ENCODE peak calls at places on chromosome 15, in six cellular contexts. One of them, this sample, is unnamed.
A peak's percentile ranks its signal among the peaks of the same experiment; 100 is the strongest.

GRCh38 chr15:78307977-78308376 is 8.6 kb upstream of the SKIC8 start:
- DNase-seq in heart left ventricle: no peak
- DNase-seq in tibial artery: no peak
- DNase-seq in HCT116: no peak
- DNase-seq in tibial nerve: no peak
- DNase-seq in upper lobe of right lung: no peak
- DNase-seq in this sample: no peak

GRCh38 chr15:92848852-92849598 is 51.1 kb upstream of the CHD2 start:
- DNase-seq in heart left ventricle: no peak
- DNase-seq in HCT116: no peak
- DNase-seq in upper lobe of right lung: no peak
- DNase-seq in tibial artery: no peak
- DNase-seq in tibial nerve: no peak
- DNase-seq in this sample: peak; percentile 33

GRCh38 chr15:66651913-66652642 is 50.0 kb upstream of the SMAD6 start:
- DNase-seq in upper lobe of right lung: no peak
- DNase-seq in HCT116: no peak
- DNase-seq in heart left ventricle: no peak
- DNase-seq in tibial nerve: no peak
- DNase-seq in tibial artery: no peak
- DNase-seq in this sample: no peak

GRCh38 chr15:56736308-56736707 is 3.0 kb upstream of the ZNF280D start:
- DNase-seq in upper lobe of right lung: no peak
- DNase-seq in HCT116: no peak
- DNase-seq in tibial nerve: no peak
- DNase-seq in tibial artery: no peak
- DNase-seq in heart left ventricle: no peak
- DNase-seq in this sample: peak; percentile 72

GRCh38 chr15:88913850-88914169 is 631 bp upstream of the MFGE8 start:
- DNase-seq in tibial artery: no peak
- DNase-seq in HCT116: no peak
- DNase-seq in upper lobe of right lung: no peak
- DNase-seq in tibial nerve: no peak
- DNase-seq in heart left ventricle: no peak
- DNase-seq in this sample: no peak

GRCh38 chr15:98280576-98280975 is 320.1 kb downstream of the ARRDC4 start:
- DNase-seq in HCT116: no peak
- DNase-seq in heart left ventricle: no peak
- DNase-seq in upper lobe of right lung: no peak
- DNase-seq in tibial nerve: no peak
- DNase-seq in tibial artery: no peak
- DNase-seq in this sample: no peak

GRCh38 chr15:92074646-92075045 is 221.1 kb downstream of the SLCO3A1 start:
- DNase-seq in HCT116: no peak
- DNase-seq in heart left ventricle: peak; percentile 44
- DNase-seq in tibial artery: no peak
- DNase-seq in upper lobe of right lung: peak; percentile 87
- DNase-seq in tibial nerve: no peak
- DNase-seq in this sample: peak; percentile 53

GRCh38 chr15:29045717-29046116 is 159.9 kb downstream of the APBA2 start:
- DNase-seq in tibial artery: no peak
- DNase-seq in heart left ventricle: no peak
- DNase-seq in upper lobe of right lung: no peak
- DNase-seq in tibial nerve: no peak
- DNase-seq in HCT116: no peak
- DNase-seq in this sample: peak; percentile 39

GRCh38 chr15:31216210-31216911 is 110.3 kb upstream of the KLF13 start:
- DNase-seq in upper lobe of right lung: peak; percentile 98
- DNase-seq in heart left ventricle: peak; percentile 91
- DNase-seq in HCT116: no peak
- DNase-seq in tibial artery: peak; percentile 92
- DNase-seq in tibial nerve: peak; percentile 87
- DNase-seq in this sample: peak; percentile 46

GRCh38 chr15:43966646-43967045 is 139.8 kb downstream of the WDR76 start:
- DNase-seq in upper lobe of right lung: no peak
- DNase-seq in HCT116: no peak
- DNase-seq in tibial nerve: no peak
- DNase-seq in heart left ventricle: no peak
- DNase-seq in tibial artery: no peak
- DNase-seq in this sample: peak; percentile 51

GRCh38 chr15:66862111-66862815 is 160.2 kb downstream of the SMAD6 start:
- DNase-seq in upper lobe of right lung: no peak
- DNase-seq in HCT116: no peak
- DNase-seq in heart left ventricle: peak; percentile 3
- DNase-seq in tibial nerve: no peak
- DNase-seq in tibial artery: peak; percentile 40
- DNase-seq in this sample: peak; percentile 84

GRCh38 chr15:51444112-51444511 is 102.7 kb downstream of the GLDN start:
- DNase-seq in tibial nerve: no peak
- DNase-seq in HCT116: no peak
- DNase-seq in heart left ventricle: no peak
- DNase-seq in tibial artery: no peak
- DNase-seq in upper lobe of right lung: no peak
- DNase-seq in this sample: no peak

GRCh38 chr15:87755226-87755625 is 501.3 kb downstream of the NTRK3 start:
- DNase-seq in HCT116: no peak
- DNase-seq in tibial nerve: no peak
- DNase-seq in tibial artery: no peak
- DNase-seq in upper lobe of right lung: no peak
- DNase-seq in heart left ventricle: no peak
- DNase-seq in this sample: peak; percentile 39

GRCh38 chr15:69648775-69649735 is 196.4 kb downstream of the RPLP1 start:
- DNase-seq in tibial nerve: no peak
- DNase-seq in upper lobe of right lung: no peak
- DNase-seq in tibial artery: no peak
- DNase-seq in HCT116: no peak
- DNase-seq in heart left ventricle: no peak
- DNase-seq in this sample: no peak

GRCh38 chr15:88648357-88649214 is 9.8 kb downstream of the ISG20 start:
- DNase-seq in tibial nerve: no peak
- DNase-seq in HCT116: no peak
- DNase-seq in upper lobe of right lung: no peak
- DNase-seq in heart left ventricle: peak; percentile 17
- DNase-seq in tibial artery: peak; percentile 41
- DNase-seq in this sample: peak; percentile 36

GRCh38 chr15:41881925-41882688 is 11.7 kb downstream of the SPTBN5 start:
- DNase-seq in heart left ventricle: peak; percentile 47
- DNase-seq in upper lobe of right lung: no peak
- DNase-seq in tibial nerve: no peak
- DNase-seq in HCT116: no peak
- DNase-seq in tibial artery: no peak
- DNase-seq in this sample: no peak

GRCh38 chr15:22780267-22780666 is 6.2 kb upstream of the NIPA1 start:
- DNase-seq in upper lobe of right lung: no peak
- DNase-seq in heart left ventricle: no peak
- DNase-seq in tibial nerve: no peak
- DNase-seq in HCT116: no peak
- DNase-seq in tibial artery: no peak
- DNase-seq in this sample: peak; percentile 14

GRCh38 chr15:73482184-73482583 is 39.2 kb downstream of the REC114 start:
- DNase-seq in tibial artery: no peak
- DNase-seq in heart left ventricle: no peak
- DNase-seq in tibial nerve: no peak
- DNase-seq in upper lobe of right lung: no peak
- DNase-seq in HCT116: no peak
- DNase-seq in this sample: no peak

GRCh38 chr15:69509131-69509530 is 56.5 kb downstream of the RPLP1 start:
- DNase-seq in tibial artery: peak; percentile 1
- DNase-seq in upper lobe of right lung: no peak
- DNase-seq in tibial nerve: no peak
- DNase-seq in heart left ventricle: no peak
- DNase-seq in HCT116: no peak
- DNase-seq in this sample: peak; percentile 71

GRCh38 chr15:91522609-91523332 is 330.7 kb upstream of the SLCO3A1 start:
- DNase-seq in HCT116: no peak
- DNase-seq in tibial nerve: no peak
- DNase-seq in heart left ventricle: no peak
- DNase-seq in tibial artery: no peak
- DNase-seq in upper lobe of right lung: no peak
- DNase-seq in this sample: peak; percentile 79

GRCh38 chr15:99683000-99683670 is 50.1 kb downstream of the LYSMD4 start:
- DNase-seq in tibial nerve: no peak
- DNase-seq in heart left ventricle: no peak
- DNase-seq in tibial artery: no peak
- DNase-seq in HCT116: no peak
- DNase-seq in upper lobe of right lung: no peak
- DNase-seq in this sample: peak; percentile 41

GRCh38 chr15:41876007-41876406 is 17.8 kb downstream of the SPTBN5 start:
- DNase-seq in tibial nerve: no peak
- DNase-seq in upper lobe of right lung: no peak
- DNase-seq in HCT116: no peak
- DNase-seq in heart left ventricle: no peak
- DNase-seq in tibial artery: no peak
- DNase-seq in this sample: no peak

GRCh38 chr15:91853968-91854943 is 748 bp downstream of the SLCO3A1 start:
- DNase-seq in heart left ventricle: peak; percentile 58
- DNase-seq in upper lobe of right lung: peak; percentile 84
- DNase-seq in HCT116: no peak
- DNase-seq in tibial nerve: no peak
- DNase-seq in tibial artery: peak; percentile 72
- DNase-seq in this sample: peak; percentile 73

GRCh38 chr15:68271854-68272471 is 5.6 kb upstream of the FEM1B start:
- DNase-seq in heart left ventricle: no peak
- DNase-seq in upper lobe of right lung: no peak
- DNase-seq in tibial nerve: no peak
- DNase-seq in tibial artery: no peak
- DNase-seq in HCT116: peak; percentile 80
- DNase-seq in this sample: peak; percentile 92

GRCh38 chr15:42152196-42152920 is 4.1 kb downstream of the PLA2G4F start:
- DNase-seq in tibial artery: peak; percentile 71
- DNase-seq in tibial nerve: no peak
- DNase-seq in HCT116: no peak
- DNase-seq in upper lobe of right lung: peak; percentile 87
- DNase-seq in heart left ventricle: no peak
- DNase-seq in this sample: peak; percentile 55

GRCh38 chr15:34701536-34701935 is 53.3 kb downstream of the GJD2 start:
- DNase-seq in tibial nerve: no peak
- DNase-seq in HCT116: no peak
- DNase-seq in heart left ventricle: no peak
- DNase-seq in upper lobe of right lung: no peak
- DNase-seq in tibial artery: no peak
- DNase-seq in this sample: no peak

GRCh38 chr15:36632196-36632595 is 52.8 kb downstream of the CDIN1 start:
- DNase-seq in HCT116: peak; percentile 54
- DNase-seq in upper lobe of right lung: no peak
- DNase-seq in tibial nerve: no peak
- DNase-seq in heart left ventricle: no peak
- DNase-seq in tibial artery: no peak
- DNase-seq in this sample: peak; percentile 78

GRCh38 chr15:93141373-93141790 is 52.4 kb upstream of the RGMA start:
- DNase-seq in HCT116: no peak
- DNase-seq in heart left ventricle: no peak
- DNase-seq in upper lobe of right lung: no peak
- DNase-seq in tibial nerve: no peak
- DNase-seq in tibial artery: no peak
- DNase-seq in this sample: no peak

GRCh38 chr15:67196672-67197363 is 57.6 kb downstream of the AAGAB start:
- DNase-seq in tibial nerve: no peak
- DNase-seq in tibial artery: no peak
- DNase-seq in upper lobe of right lung: no peak
- DNase-seq in heart left ventricle: no peak
- DNase-seq in HCT116: no peak
- DNase-seq in this sample: peak; percentile 91

GRCh38 chr15:65824941-65825544 is 33.0 kb upstream of the DENND4A start:
- DNase-seq in tibial artery: peak; percentile 69
- DNase-seq in HCT116: no peak
- DNase-seq in heart left ventricle: no peak
- DNase-seq in upper lobe of right lung: no peak
- DNase-seq in tibial nerve: no peak
- DNase-seq in this sample: peak; percentile 80

GRCh38 chr15:75029378-75030022 is 6.1 kb downstream of the PPCDC start:
- DNase-seq in tibial nerve: peak; percentile 97
- DNase-seq in tibial artery: peak; percentile 97
- DNase-seq in HCT116: peak; percentile 51
- DNase-seq in heart left ventricle: peak; percentile 92
- DNase-seq in upper lobe of right lung: peak; percentile 94
- DNase-seq in this sample: peak; percentile 95
- H3K4me3 ChIP-seq in tibial nerve: peak overlapping the region; percentile 23
- H3K4me3 ChIP-seq in tibial artery: peak overlapping the region; percentile 14
- H3K4me3 ChIP-seq in HCT116: no peak overlapping the region
- H3K4me3 ChIP-seq in heart left ventricle: peak overlapping the region; percentile 28
- H3K4me3 ChIP-seq in upper lobe of right lung: peak overlapping the region; percentile 20
- H3K4me3 ChIP-seq in this sample: peak overlapping the region; percentile 55

GRCh38 chr15:76199106-76200082 is 111.9 kb downstream of the ETFA start:
- DNase-seq in heart left ventricle: peak; percentile 72
- DNase-seq in tibial nerve: no peak
- DNase-seq in tibial artery: peak; percentile 90
- DNase-seq in upper lobe of right lung: peak; percentile 36
- DNase-seq in HCT116: peak; percentile 39
- DNase-seq in this sample: peak; percentile 92
- H3K27ac ChIP-seq in heart left ventricle: peak overlapping the region; percentile 58
- H3K27ac ChIP-seq in tibial nerve: no peak overlapping the region
- H3K27ac ChIP-seq in tibial artery: peak overlapping the region; percentile 71
- H3K27ac ChIP-seq in upper lobe of right lung: no peak overlapping the region
- H3K27ac ChIP-seq in HCT116: peak overlapping the region; percentile 62
- H3K27ac ChIP-seq in this sample: peak overlapping the region; percentile 73

GRCh38 chr15:63461230-63461629 is 43.2 kb upstream of the USP3 start:
- DNase-seq in tibial artery: no peak
- DNase-seq in tibial nerve: no peak
- DNase-seq in heart left ventricle: no peak
- DNase-seq in upper lobe of right lung: no peak
- DNase-seq in HCT116: no peak
- DNase-seq in this sample: no peak
- H3K4me3 ChIP-seq in tibial artery: no peak overlapping the region
- H3K4me3 ChIP-seq in tibial nerve: no peak overlapping the region
- H3K4me3 ChIP-seq in heart left ventricle: no peak overlapping the region
- H3K4me3 ChIP-seq in upper lobe of right lung: no peak overlapping the region
- H3K4me3 ChIP-seq in HCT116: no peak overlapping the region
- H3K4me3 ChIP-seq in this sample: no peak overlapping the region

DNA sequence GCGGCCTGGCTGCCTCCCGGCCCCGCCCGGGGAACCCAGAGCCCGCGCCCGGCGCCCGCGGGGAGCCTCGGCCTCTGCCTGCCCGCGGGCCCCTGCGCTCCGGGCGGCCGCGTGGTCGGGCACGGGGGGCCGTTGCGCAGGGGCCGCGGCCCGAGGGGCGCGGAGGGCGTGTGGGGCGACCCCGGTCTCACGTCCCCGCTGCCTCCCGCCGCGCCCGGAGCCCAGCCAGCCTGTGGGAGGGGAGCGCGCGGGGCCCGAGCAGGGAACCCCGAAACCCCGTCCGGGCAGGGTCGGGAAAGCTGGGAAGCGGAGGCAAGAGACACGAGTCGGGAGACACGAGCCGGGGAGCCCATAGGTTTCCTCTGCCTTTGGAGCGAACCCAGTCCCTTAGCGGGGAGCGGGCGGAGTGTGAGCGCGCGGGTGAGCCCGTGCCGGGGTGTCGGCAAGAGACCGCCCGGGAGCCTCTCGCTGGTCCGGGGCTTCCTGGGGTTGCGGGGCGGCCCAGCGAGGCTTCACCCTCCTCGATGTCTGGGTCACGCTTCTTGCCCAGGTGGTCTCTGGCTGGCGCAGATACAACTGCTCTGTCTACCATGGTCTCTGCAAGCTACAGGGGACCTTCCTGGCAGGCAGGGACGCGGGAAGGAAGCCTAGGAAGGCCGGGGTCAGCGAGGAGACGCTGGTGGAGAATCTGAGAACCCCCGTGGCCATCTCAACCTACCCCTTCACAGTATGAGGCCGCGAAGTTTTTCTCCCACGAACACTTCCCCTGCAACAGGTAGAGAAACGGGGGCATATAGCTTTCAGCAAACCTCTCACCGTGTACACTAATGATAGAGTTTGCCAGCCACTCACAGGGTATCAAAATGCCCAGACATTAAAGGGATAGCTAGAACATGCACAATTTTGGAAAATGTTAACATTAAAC is 586 bp downstream of the LRRK1 start:
- DNase-seq in heart left ventricle: no peak
- DNase-seq in upper lobe of right lung: peak; percentile 73
- DNase-seq in tibial artery: no peak
- DNase-seq in tibial nerve: no peak
- DNase-seq in HCT116: no peak
- DNase-seq in this sample: peak; percentile 69
- H3K27ac ChIP-seq in heart left ventricle: peak overlapping the region; percentile 45
- H3K27ac ChIP-seq in upper lobe of right lung: peak overlapping the region; percentile 63
- H3K27ac ChIP-seq in tibial artery: peak overlapping the region; percentile 52
- H3K27ac ChIP-seq in tibial nerve: peak overlapping the region; percentile 84
- H3K27ac ChIP-seq in HCT116: peak overlapping the region; percentile 86
- H3K27ac ChIP-seq in this sample: no peak overlapping the region